ENCODE peak calls at places on chromosome 12, in seven cellular contexts. One of them, this sample, is unnamed.

GRCh38 chr12:29241821-29242591 is 92.9 kb downstream of the FAR2 start:
- DNase-seq in foreskin melanocyte: no peak
- DNase-seq in BJ: peak
- DNase-seq in activated T-cell treated with anti-CD3 and anti-CD28 coated beads for 4 hours: no peak
- DNase-seq in heart right ventricle: peak
- DNase-seq in T-helper 9 cell: no peak
- DNase-seq in mesothelial cell of epicardium: no peak
- DNase-seq in this sample: peak

GRCh38 chr12:47943492-47944359 is 19.7 kb upstream of the TMEM106C start:
- DNase-seq in activated T-cell treated with anti-CD3 and anti-CD28 coated beads for 4 hours: no peak
- DNase-seq in T-helper 9 cell: no peak
- DNase-seq in heart right ventricle: no peak
- DNase-seq in mesothelial cell of epicardium: no peak
- DNase-seq in foreskin melanocyte: no peak
- DNase-seq in BJ: no peak
- DNase-seq in this sample: no peak

GRCh38 chr12:123571343-123571813 is 13.0 kb upstream of the TMED2 start:
- DNase-seq in mesothelial cell of epicardium: no peak
- DNase-seq in T-helper 9 cell: no peak
- DNase-seq in activated T-cell treated with anti-CD3 and anti-CD28 coated beads for 4 hours: no peak
- DNase-seq in BJ: peak
- DNase-seq in foreskin melanocyte: peak
- DNase-seq in heart right ventricle: peak
- DNase-seq in this sample: peak

GRCh38 chr12:47950856-47951468 is 12.4 kb upstream of the TMEM106C start:
- DNase-seq in BJ: no peak
- DNase-seq in heart right ventricle: no peak
- DNase-seq in mesothelial cell of epicardium: no peak
- DNase-seq in T-helper 9 cell: no peak
- DNase-seq in activated T-cell treated with anti-CD3 and anti-CD28 coated beads for 4 hours: no peak
- DNase-seq in foreskin melanocyte: no peak
- DNase-seq in this sample: no peak

GRCh38 chr12:104729610-104730446 is 228.3 kb downstream of the SLC41A2 start:
- DNase-seq in BJ: no peak
- DNase-seq in mesothelial cell of epicardium: no peak
- DNase-seq in T-helper 9 cell: no peak
- DNase-seq in heart right ventricle: no peak
- DNase-seq in activated T-cell treated with anti-CD3 and anti-CD28 coated beads for 4 hours: no peak
- DNase-seq in foreskin melanocyte: no peak
- DNase-seq in this sample: no peak

GRCh38 chr12:112595415-112595814 is 176.7 kb downstream of the PTPN11 start:
- DNase-seq in BJ: no peak
- DNase-seq in foreskin melanocyte: no peak
- DNase-seq in heart right ventricle: no peak
- DNase-seq in activated T-cell treated with anti-CD3 and anti-CD28 coated beads for 4 hours: no peak
- DNase-seq in T-helper 9 cell: no peak
- DNase-seq in mesothelial cell of epicardium: no peak
- DNase-seq in this sample: no peak

GRCh38 chr12:118332511-118332910 is 40.2 kb downstream of the TAOK3 start:
- DNase-seq in foreskin melanocyte: no peak
- DNase-seq in BJ: no peak
- DNase-seq in mesothelial cell of epicardium: no peak
- DNase-seq in activated T-cell treated with anti-CD3 and anti-CD28 coated beads for 4 hours: no peak
- DNase-seq in heart right ventricle: no peak
- DNase-seq in T-helper 9 cell: no peak
- DNase-seq in this sample: no peak

GRCh38 chr12:68479261-68479581 is 131.5 kb upstream of the RAP1B start:
- DNase-seq in BJ: peak
- DNase-seq in activated T-cell treated with anti-CD3 and anti-CD28 coated beads for 4 hours: no peak
- DNase-seq in foreskin melanocyte: peak
- DNase-seq in T-helper 9 cell: no peak
- DNase-seq in mesothelial cell of epicardium: no peak
- DNase-seq in heart right ventricle: no peak
- DNase-seq in this sample: peak

GRCh38 chr12:6771091-6771495 is 1.2 kb upstream of the LAG3 start:
- DNase-seq in BJ: no peak
- DNase-seq in foreskin melanocyte: no peak
- DNase-seq in T-helper 9 cell: no peak
- DNase-seq in mesothelial cell of epicardium: no peak
- DNase-seq in heart right ventricle: peak
- DNase-seq in activated T-cell treated with anti-CD3 and anti-CD28 coated beads for 4 hours: no peak
- DNase-seq in this sample: no peak

GRCh38 chr12:480831-481230 is 21.1 kb downstream of the B4GALNT3 start:
- DNase-seq in activated T-cell treated with anti-CD3 and anti-CD28 coated beads for 4 hours: no peak
- DNase-seq in T-helper 9 cell: no peak
- DNase-seq in heart right ventricle: peak
- DNase-seq in foreskin melanocyte: no peak
- DNase-seq in mesothelial cell of epicardium: no peak
- DNase-seq in BJ: no peak
- DNase-seq in this sample: peak

GRCh38 chr12:99110212-99110611 is 465.1 kb downstream of the APAF1 start:
- DNase-seq in mesothelial cell of epicardium: no peak
- DNase-seq in foreskin melanocyte: no peak
- DNase-seq in BJ: no peak
- DNase-seq in activated T-cell treated with anti-CD3 and anti-CD28 coated beads for 4 hours: no peak
- DNase-seq in heart right ventricle: no peak
- DNase-seq in T-helper 9 cell: no peak
- DNase-seq in this sample: no peak

GRCh38 chr12:81450920-81451739 is 308.0 kb downstream of the PPFIA2 start:
- DNase-seq in activated T-cell treated with anti-CD3 and anti-CD28 coated beads for 4 hours: no peak
- DNase-seq in heart right ventricle: peak
- DNase-seq in T-helper 9 cell: no peak
- DNase-seq in mesothelial cell of epicardium: no peak
- DNase-seq in BJ: no peak
- DNase-seq in foreskin melanocyte: peak
- DNase-seq in this sample: peak

GRCh38 chr12:125214289-125214688 is 149.1 kb downstream of the AACS start:
- DNase-seq in heart right ventricle: no peak
- DNase-seq in BJ: no peak
- DNase-seq in foreskin melanocyte: no peak
- DNase-seq in T-helper 9 cell: no peak
- DNase-seq in mesothelial cell of epicardium: no peak
- DNase-seq in activated T-cell treated with anti-CD3 and anti-CD28 coated beads for 4 hours: no peak
- DNase-seq in this sample: no peak

GRCh38 chr12:68844788-68845695 is 37.1 kb downstream of the MDM2 start:
- DNase-seq in mesothelial cell of epicardium: no peak
- DNase-seq in activated T-cell treated with anti-CD3 and anti-CD28 coated beads for 4 hours: no peak
- DNase-seq in T-helper 9 cell: no peak
- DNase-seq in BJ: no peak
- DNase-seq in heart right ventricle: no peak
- DNase-seq in foreskin melanocyte: no peak
- DNase-seq in this sample: no peak

GRCh38 chr12:94100990-94101901 is 47.1 kb upstream of the PLXNC1 start:
- DNase-seq in BJ: no peak
- DNase-seq in mesothelial cell of epicardium: peak
- DNase-seq in activated T-cell treated with anti-CD3 and anti-CD28 coated beads for 4 hours: peak
- DNase-seq in T-helper 9 cell: peak
- DNase-seq in heart right ventricle: peak
- DNase-seq in foreskin melanocyte: peak
- DNase-seq in this sample: peak